ENCODE peak calls at places on chromosomes 6 and 20, in ten cellular contexts. P is stimulated activated CD4-positive, alpha-beta T cell treated with anti-CD3 and anti-CD28 coated beads, Interleukin-2, amount 100 ng/mL, for 48 hours; U is cerebellar nuclear complex; T is esophagus squamous epithelium; K is bronchial epithelial cell; O is stimulated activated naive CD8-positive, alpha-beta T cell treated with anti-CD3 and anti-CD28 coated beads, Interleukin-15, Interleukin-2, amounts not matched to agents 100 U/mL and 50 U/mL, for 24 hours; X is activated CD4-positive, CD25-positive, alpha-beta regulatory T cell; W is left lung; A is RPMI7951; Q is brain microvascular endothelial cell. F is an unnamed sample.

GRCh38 chr6:33815854-33816253 is 12.1 kb upstream of the MLN start:
- DNase-seq in A (peak), T (no peak), W (no peak), P (no peak), X (no peak), U (no peak), K (no peak), Q (peak), O (no peak), F (no peak)

GRCh38 chr6:132937466-132937906 is 123.1 kb downstream of the RPS12 start:
- DNase-seq in W (no peak), A (peak), P (peak), K (peak), X (no peak), T (no peak), Q (peak), O (peak), U (no peak), F (no peak)

GRCh38 chr20:33252460-33252859 is 16.7 kb downstream of the BPIFA1 start:
- DNase-seq in X (no peak), A (no peak), W (no peak), O (no peak), K (no peak), T (no peak), P (no peak), U (no peak), Q (no peak), F (no peak)

GRCh38 chr20:32823737-32824588 is 4.2 kb downstream of the MAPRE1 start:
- DNase-seq in K (no peak), Q (no peak), A (no peak), T (no peak), X (no peak), W (no peak), P (no peak), U (no peak), O (no peak), F (no peak)

GRCh38 chr6:14824835-14825223 is 421.0 kb upstream of the JARID2 start:
- DNase-seq in P (no peak), T (no peak), Q (no peak), K (no peak), A (peak), O (no peak), X (no peak), U (no peak), W (no peak), F (no peak)

GRCh38 chr20:25245461-25245860 is 2.4 kb upstream of the PYGB start:
- DNase-seq in O (no peak), P (no peak), Q (no peak), X (no peak), A (no peak), T (no peak), K (no peak), U (no peak), W (no peak), F (no peak)

GRCh38 chr6:119454694-119455093 is 105.1 kb upstream of the MAN1A1 start:
- DNase-seq in T (no peak), P (no peak), A (no peak), U (no peak), K (no peak), X (no peak), W (no peak), Q (no peak), O (no peak), F (no peak)

GRCh38 chr20:57462781-57463180 is 62.2 kb downstream of the CTCFL start:
- DNase-seq in W (no peak), Q (no peak), T (no peak), A (no peak), K (no peak), U (no peak), X (no peak), O (no peak), P (no peak), F (no peak)

GRCh38 chr6:6686748-6687601 is 98.5 kb downstream of the LY86 start:
- DNase-seq in A (peak), O (peak), Q (peak), U (peak), W (peak), T (peak), P (no peak), K (peak), X (no peak), F (peak)

GRCh38 chr6:121201108-121201507 is 133.2 kb downstream of the TBC1D32 start:
- DNase-seq in T (no peak), Q (no peak), O (no peak), X (no peak), P (no peak), A (no peak), K (peak), W (no peak), U (no peak), F (peak)

GRCh38 chr6:125747589-125748533 is 1.6 kb upstream of the HEY2 start:
- DNase-seq in W (peak), T (no peak), A (peak), P (peak), K (no peak), X (no peak), O (peak), Q (no peak), U (no peak), F (no peak)

GRCh38 chr6:166764473-166765233 is 137.6 kb upstream of the RPS6KA2 start:
- DNase-seq in U (no peak), T (no peak), X (no peak), W (no peak), A (no peak), O (no peak), P (no peak), K (no peak), Q (no peak), F (no peak)

GRCh38 chr20:52103911-52104545 is 87.6 kb downstream of the ZFP64 start:
- DNase-seq in O (peak), T (no peak), Q (peak), W (no peak), K (no peak), A (peak), U (no peak), P (no peak), X (no peak), F (no peak)

GRCh38 chr6:107941199-107941598 is 16.8 kb downstream of the SEC63 start:
- DNase-seq in O (no peak), A (no peak), U (no peak), T (no peak), W (no peak), Q (no peak), X (no peak), P (no peak), K (no peak), F (no peak)

GRCh38 chr6:104969108-104969507 is 12.2 kb downstream of the LIN28B start:
- DNase-seq in K (no peak), W (no peak), A (no peak), T (no peak), U (no peak), X (no peak), P (no peak), Q (no peak), O (no peak), F (no peak)

GRCh38 chr20:23415958-23416583 is 5.2 kb downstream of the NAPB start:
- DNase-seq in K (peak), O (no peak), U (no peak), T (no peak), W (no peak), P (no peak), X (no peak), Q (no peak), A (peak), F (no peak)

GRCh38 chr6:5752282-5752681 is 254.4 kb downstream of the NRN1 start:
- DNase-seq in X (no peak), P (no peak), A (peak), Q (peak), K (peak), O (no peak), W (no peak), U (no peak), T (no peak), F (no peak)